ENCODE peak calls at places on chromosomes 3 and 15, in eight cellular contexts. B is tibial nerve, S is H1, J is sigmoid colon, L is body of pancreas, O is HCT116, G is IMR-90, D is breast epithelium. R is an unnamed sample. For H3K36me3, the result is how much of the 10 kb centered on the place peaks cover.

GRCh38 chr3:119819806-119820205 is 37.9 kb downstream of the NR1I2 start:
- DNase-seq in S (no peak), L (no peak), O (no peak), J (no peak), B (no peak), G (peak), D (no peak), R (no peak)

GRCh38 chr3:52986938-52987337 is 58.9 kb downstream of the SFMBT1 start:
- DNase-seq in S (no peak), L (no peak), O (no peak), D (no peak), G (peak), B (no peak), J (no peak), R (no peak)

GRCh38 chr3:73498764-73499622 is 125.7 kb downstream of the PDZRN3 start:
- DNase-seq in J (no peak), G (peak), S (no peak), D (no peak), B (no peak), L (no peak), O (no peak), R (no peak)

GRCh38 chr15:40333922-40334492 is 6.7 kb downstream of the CCDC9B start:
- DNase-seq in L (peak), J (peak), S (no peak), B (no peak), O (no peak), G (peak), D (no peak), R (peak)

GRCh38 chr15:49832421-49832980 is 211.7 kb downstream of the DTWD1 start:
- DNase-seq in S (peak), D (no peak), L (peak), O (no peak), G (no peak), J (no peak), B (no peak), R (no peak)

GRCh38 chr15:98720577-98720976 is 72.2 kb downstream of the IGF1R start:
- DNase-seq in D (no peak), B (no peak), S (no peak), J (no peak), L (no peak), G (no peak), O (no peak), R (no peak)

GRCh38 chr3:71104586-71104985 is 478.9 kb downstream of the FOXP1 start:
- DNase-seq in L (no peak), J (no peak), D (no peak), B (no peak), O (no peak), S (no peak), G (no peak), R (no peak)

GRCh38 chr15:55799287-55800212 is 56.6 kb upstream of the PRTG start:
- DNase-seq in B (no peak), S (no peak), J (no peak), L (peak), G (peak), O (peak), D (no peak), R (no peak)

GRCh38 chr15:87527416-87527815 is 729.1 kb downstream of the NTRK3 start:
- DNase-seq in B (no peak), G (no peak), L (peak), D (no peak), O (no peak), J (no peak), S (no peak), R (no peak)

GRCh38 chr3:56783644-56784451 is 17.9 kb downstream of the ARHGEF3 start:
- DNase-seq in J (peak), G (peak), O (no peak), L (peak), B (no peak), S (no peak), D (no peak), R (peak)

GRCh38 chr3:137172703-137173102 is 214.9 kb downstream of the IL20RB start:
- DNase-seq in B (no peak), S (no peak), L (no peak), O (no peak), J (no peak), G (no peak), D (no peak), R (no peak)

GRCh38 chr15:45276851-45277250 is 24.8 kb downstream of the SLC28A2 start:
- DNase-seq in G (peak), S (no peak), B (no peak), O (no peak), L (no peak), D (no peak), J (no peak), R (no peak)

GRCh38 chr15:88385078-88385700 is 82.0 kb downstream of the MRPL46 start:
- DNase-seq in S (no peak), O (no peak), D (no peak), G (peak), L (no peak), B (no peak), J (no peak), R (no peak)

GRCh38 chr3:181417748-181418147 is 294.0 kb upstream of the SOX2 start:
- DNase-seq in J (no peak), G (no peak), L (no peak), D (no peak), S (no peak), O (no peak), B (no peak), R (no peak)

GRCh38 chr3:146421814-146422748 is 47.3 kb downstream of the PLSCR2 start:
- DNase-seq in J (no peak), L (no peak), B (no peak), D (no peak), O (no peak), G (peak), S (no peak), R (no peak)

GRCh38 chr3:4752201-4753072 is 226.8 kb upstream of the BHLHE40 start:
- DNase-seq in D (no peak), J (no peak), O (no peak), S (no peak), G (peak), B (no peak), L (peak), R (no peak)

GRCh38 chr3:88440701-88441100 is 290.9 kb downstream of the C3orf38 start:
- DNase-seq in J (no peak), G (no peak), D (no peak), B (no peak), O (no peak), S (no peak), L (no peak), R (no peak)

GRCh38 chr3:73719877-73720276 is 95.1 kb upstream of the PDZRN3 start:
- DNase-seq in O (no peak), S (no peak), B (no peak), D (no peak), L (no peak), G (peak), J (peak), R (no peak)

GRCh38 chr3:184471439-184471838 is 90.1 kb upstream of the EPHB3 start:
- DNase-seq in L (no peak), B (no peak), J (no peak), O (no peak), S (no peak), G (no peak), D (no peak), R (no peak)

GRCh38 chr15:31448635-31448979 is 122.0 kb downstream of the KLF13 start:
- DNase-seq in S (no peak), O (no peak), D (no peak), J (no peak), G (no peak), B (no peak), L (no peak), R (no peak)

GRCh38 chr3:10524799-10525301 is 19.5 kb upstream of the ATP2B2 start:
- DNase-seq in D (peak), S (no peak), J (peak), O (no peak), G (no peak), B (no peak), L (no peak), R (no peak)

GRCh38 chr15:82044373-82045178 is 1.2 kb downstream of the MEX3B start:
- DNase-seq in G (peak), S (no peak), O (no peak), J (peak), L (peak), B (peak), D (no peak), R (peak)

GRCh38 chr15:69154684-69155083 is 5.8 kb upstream of the GLCE start:
- DNase-seq in J (no peak), O (no peak), L (no peak), S (no peak), B (no peak), D (no peak), G (peak), R (no peak)

GRCh38 chr15:48896775-48897143 is 18.8 kb downstream of the EID1 start:
- DNase-seq in S (no peak), B (no peak), O (no peak), G (no peak), J (no peak), D (no peak), L (no peak), R (no peak)

GRCh38 chr15:39741258-39741657 is 41.4 kb downstream of the FSIP1 start:
- DNase-seq in O (no peak), S (no peak), J (no peak), G (peak), B (no peak), L (no peak), D (no peak), R (no peak)

GRCh38 chr15:67225336-67225735 is 29.1 kb downstream of the AAGAB start:
- DNase-seq in J (no peak), B (no peak), L (no peak), D (no peak), O (no peak), S (no peak), G (peak), R (no peak)

GRCh38 chr3:170532573-170532972 is 53.3 kb downstream of the SLC7A14 start:
- DNase-seq in B (no peak), L (no peak), O (no peak), G (no peak), J (no peak), D (no peak), S (no peak), R (no peak)

GRCh38 chr3:42654331-42655201 is 1.1 kb downstream of the ZBTB47 start:
- DNase-seq in J (peak), O (no peak), L (peak), S (peak), G (peak), D (peak), B (no peak), R (peak)
- TF ChIP-seq POLR2A in J (no peak), O (no peak), L (peak), S (peak), G (peak), D (no peak), B (peak), R (peak)

GRCh38 chr3:69244036-69244435 is 121.6 kb upstream of the LMOD3 start:
- DNase-seq in D (no peak), L (no peak), G (no peak), J (no peak), O (no peak), B (no peak), S (no peak), R (no peak)
- H3K36me3 ChIP-seq in D (under half), L (under half), G (under half), J (under half), O (under half), B (under half), S (under half), R (under half)

GRCh38 chr3:12695112-12695511 is 31.2 kb upstream of the RAF1 start:
- DNase-seq in O (no peak), S (no peak), D (no peak), J (no peak), L (no peak), G (no peak), B (no peak), R (no peak)
- H3K27ac ChIP-seq in O (no peak), S (no peak), D (no peak), J (no peak), L (no peak), G (no peak), B (no peak), R (peak)

DNA sequence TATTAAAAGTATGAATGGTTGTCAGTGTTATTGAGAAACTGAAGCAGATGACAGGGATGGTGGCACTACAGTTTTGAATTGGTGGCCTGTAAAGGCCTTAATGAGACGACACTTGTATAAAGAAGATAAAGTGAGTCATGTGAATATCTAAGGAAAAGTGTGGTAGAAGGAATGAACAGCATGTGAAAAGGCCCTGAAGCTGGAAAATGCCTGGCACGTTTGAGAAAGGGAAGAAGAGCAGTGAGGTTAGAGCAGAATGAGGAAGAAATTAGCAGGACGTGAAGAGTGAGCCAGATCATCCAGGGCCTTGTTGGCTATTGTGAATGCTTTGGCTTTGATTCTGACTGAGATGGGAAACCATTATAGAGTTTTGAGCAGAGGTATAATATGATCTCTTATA is 387.6 kb upstream of the DPH6 start:
- DNase-seq in S (no peak), J (no peak), O (no peak), D (no peak), L (no peak), G (no peak), B (no peak), R (no peak)
- TF ChIP-seq POLR2A in S (no peak), J (no peak), O (no peak), D (no peak), L (no peak), G (no peak), B (no peak), R (no peak)